ENCODE peak calls at places on chromosomes 2 and 18, in four cellular contexts. G, I, N and A are unnamed samples.

GRCh38 chr2:172282944-172283343 is 144.4 kb upstream of the ITGA6 start:
- DNase-seq in G (no peak), I (peak), N (no peak), A (no peak)

GRCh38 chr18:73842795-73843394 is 304.7 kb downstream of the FBXO15 start:
- DNase-seq in G (peak), I (peak), N (peak), A (peak)

GRCh38 chr18:62763101-62763521 is 47.8 kb downstream of the PHLPP1 start:
- DNase-seq in G (no peak), I (peak), N (no peak), A (no peak)

GRCh38 chr2:158629116-158629515 is 166.0 kb upstream of the DAPL1 start:
- DNase-seq in G (no peak), I (no peak), N (no peak), A (no peak)

GRCh38 chr2:2164326-2164917 is 166.7 kb downstream of the MYT1L start:
- DNase-seq in G (no peak), I (no peak), N (no peak), A (no peak)

GRCh38 chr2:64698668-64699444 is 45.1 kb upstream of the SERTAD2 start:
- DNase-seq in G (no peak), I (peak), N (no peak), A (no peak)

GRCh38 chr2:204321910-204322765 is 223.1 kb upstream of the PARD3B start:
- DNase-seq in G (peak), I (peak), N (no peak), A (no peak)

GRCh38 chr2:37324786-37325624 is at the start of gene PRKD3:
- DNase-seq in G (peak), I (peak), N (peak), A (no peak)

GRCh38 chr2:48940606-48941005 is 185.1 kb upstream of the LHCGR start:
- DNase-seq in G (no peak), I (no peak), N (peak), A (no peak)

GRCh38 chr2:194867328-194867727 is 789.7 kb upstream of the SLC39A10 start:
- DNase-seq in G (no peak), I (peak), N (peak), A (peak)

GRCh38 chr2:178301595-178302324 is 107.4 kb downstream of the OSBPL6 start:
- DNase-seq in G (no peak), I (no peak), N (no peak), A (no peak)

GRCh38 chr2:63058742-63059433 is 8.3 kb downstream of the OTX1 start:
- DNase-seq in G (no peak), I (no peak), N (no peak), A (no peak)

GRCh38 chr18:9495916-9496540 is 20.7 kb downstream of the RALBP1 start:
- DNase-seq in G (no peak), I (no peak), N (no peak), A (no peak)

GRCh38 chr18:74515620-74516231 is 18.6 kb upstream of the CNDP1 start:
- DNase-seq in G (no peak), I (no peak), N (no peak), A (no peak)

GRCh38 chr18:2515908-2516625 is 55.2 kb downstream of the METTL4 start:
- DNase-seq in G (no peak), I (peak), N (no peak), A (peak)

GRCh38 chr18:30889582-30890301 is 152.8 kb downstream of the DSC3 start:
- DNase-seq in G (no peak), I (peak), N (peak), A (peak)

GRCh38 chr2:188199716-188200128 is 92.0 kb upstream of the GULP1 start:
- DNase-seq in G (no peak), I (peak), N (no peak), A (no peak)

GRCh38 chr2:27263287-27264252 is 723 bp upstream of the SLC30A3 start:
- DNase-seq in G (no peak), I (no peak), N (peak), A (peak)

GRCh38 chr18:34483198-34483597 is 226.9 kb upstream of the DTNA start:
- DNase-seq in G (no peak), I (no peak), N (no peak), A (no peak)

GRCh38 chr2:183010112-183010511 is 28.1 kb downstream of the NCKAP1 start:
- DNase-seq in G (peak), I (peak), N (no peak), A (no peak)

GRCh38 chr18:34767601-34768027 is 57.5 kb downstream of the DTNA start:
- DNase-seq in G (no peak), I (peak), N (no peak), A (no peak)

GRCh38 chr2:74548919-74549684 is 4.6 kb downstream of the LOXL3 start:
- DNase-seq in G (peak), I (peak), N (peak), A (no peak)

GRCh38 chr2:237475704-237476107 is 11.3 kb upstream of the MLPH start:
- DNase-seq in G (no peak), I (peak), N (peak), A (peak)

GRCh38 chr2:158969717-158970521 is 1.5 kb downstream of the TANC1 start:
- DNase-seq in G (peak), I (peak), N (no peak), A (no peak)

GRCh38 chr2:207239222-207239674 is 73.5 kb upstream of the KLF7 start:
- DNase-seq in G (peak), I (peak), N (no peak), A (no peak)

GRCh38 chr2:37812414-37812813 is 112.7 kb upstream of the RMDN2 start:
- DNase-seq in G (no peak), I (no peak), N (no peak), A (peak)

GRCh38 chr2:26674771-26675170 is 17.8 kb upstream of the KCNK3 start:
- DNase-seq in G (no peak), I (no peak), N (no peak), A (no peak)

GRCh38 chr2:133380991-133381390 is 187.3 kb downstream of the NCKAP5 start:
- DNase-seq in G (no peak), I (peak), N (no peak), A (no peak)

GRCh38 chr2:212451786-212452200 is 86.8 kb downstream of the ERBB4 start:
- DNase-seq in G (no peak), I (peak), N (no peak), A (no peak)

GRCh38 chr2:71880846-71881610 is 266.6 kb downstream of the CYP26B1 start:
- DNase-seq in G (no peak), I (peak), N (no peak), A (no peak)

GRCh38 chr2:128630974-128631697 is 312.5 kb upstream of the HS6ST1 start:
- DNase-seq in G (no peak), I (no peak), N (no peak), A (no peak)

GRCh38 chr2:68434981-68435380 is 32.1 kb downstream of the FBXO48 start:
- DNase-seq in G (no peak), I (no peak), N (no peak), A (no peak)

GRCh38 chr2:178298785-178299212 is 104.5 kb downstream of the OSBPL6 start:
- DNase-seq in G (no peak), I (peak), N (no peak), A (no peak)

GRCh38 chr2:43223412-43224040 is 2.9 kb downstream of the ZFP36L2 start:
- DNase-seq in G (no peak), I (peak), N (no peak), A (no peak)